ENCODE peak calls at places on chromosomes 2 and 18, in four cellular contexts. T, W, U and Z are unnamed samples.

GRCh38 chr2:173076557-173077345 is 1.1 kb downstream of the MAP3K20 start:
- DNase-seq in T (no peak), W (peak), U (peak), Z (peak)

GRCh38 chr2:217954971-217955740 is 47.6 kb downstream of the TNS1 start:
- DNase-seq in T (no peak), W (no peak), U (no peak), Z (no peak)

GRCh38 chr2:177909962-177910361 is 162.6 kb downstream of the PDE11A start:
- DNase-seq in T (no peak), W (no peak), U (no peak), Z (no peak)

GRCh38 chr2:80111185-80111584 is 193.4 kb downstream of the LRRTM1 start:
- DNase-seq in T (no peak), W (no peak), U (no peak), Z (no peak)

GRCh38 chr2:220653776-220654175 is 918.3 kb downstream of the EPHA4 start:
- DNase-seq in T (no peak), W (no peak), U (no peak), Z (no peak)

GRCh38 chr18:25349926-25350560 is 1.9 kb downstream of the ZNF521 start:
- DNase-seq in T (no peak), W (no peak), U (no peak), Z (no peak)

GRCh38 chr2:9653485-9654271 is 22.9 kb upstream of the YWHAQ start:
- DNase-seq in T (no peak), W (no peak), U (no peak), Z (no peak)

GRCh38 chr2:169775765-169776482 is 22.7 kb upstream of the SSB start:
- DNase-seq in T (no peak), W (no peak), U (peak), Z (no peak)

GRCh38 chr18:35289293-35290069 is 548 bp downstream of the ZSCAN30 start:
- DNase-seq in T (peak), W (no peak), U (peak), Z (no peak)

GRCh38 chr2:172953411-172953810 is 122.2 kb upstream of the MAP3K20 start:
- DNase-seq in T (no peak), W (no peak), U (no peak), Z (no peak)

GRCh38 chr2:96608459-96609455 is 29.4 kb downstream of the KANSL3 start:
- DNase-seq in T (no peak), W (peak), U (peak), Z (no peak)

GRCh38 chr2:171924170-171924942 is 2.1 kb downstream of the HAT1 start:
- DNase-seq in T (no peak), W (no peak), U (no peak), Z (no peak)

GRCh38 chr2:9463698-9464034 is 10.7 kb upstream of the IAH1 start:
- DNase-seq in T (peak), W (no peak), U (no peak), Z (no peak)

GRCh38 chr2:222451270-222451674 is 26.9 kb downstream of the SGPP2 start:
- DNase-seq in T (no peak), W (peak), U (no peak), Z (peak)

GRCh38 chr2:181466661-181467576 is 9.7 kb downstream of the ITGA4 start:
- DNase-seq in T (peak), W (no peak), U (peak), Z (no peak)

GRCh38 chr2:24352664-24353063 is 7.7 kb downstream of the ITSN2 start:
- DNase-seq in T (no peak), W (no peak), U (no peak), Z (no peak)

GRCh38 chr2:149921911-149922616 is 334.5 kb upstream of the MMADHC start:
- DNase-seq in T (no peak), W (no peak), U (no peak), Z (no peak)

GRCh38 chr2:227657204-227657845 is 9.3 kb upstream of the SCYGR5 start:
- DNase-seq in T (no peak), W (no peak), U (no peak), Z (no peak)

GRCh38 chr2:12504443-12504842 is 212.3 kb upstream of the TRIB2 start:
- DNase-seq in T (no peak), W (peak), U (peak), Z (no peak)

GRCh38 chr18:44474067-44474411 is 206.6 kb upstream of the SETBP1 start:
- DNase-seq in T (no peak), W (no peak), U (no peak), Z (no peak)

GRCh38 chr2:56754627-56755026 is 570.8 kb downstream of the CCDC85A start:
- DNase-seq in T (no peak), W (no peak), U (no peak), Z (no peak)

GRCh38 chr18:13725566-13726227 is 661 bp downstream of the FAM210A start:
- DNase-seq in T (peak), W (no peak), U (peak), Z (no peak)

GRCh38 chr2:43273477-43273876 is 47.1 kb upstream of the ZFP36L2 start:
- DNase-seq in T (no peak), W (no peak), U (no peak), Z (no peak)

GRCh38 chr2:191245046-191245868 is at the start of gene MYO1B:
- DNase-seq in T (no peak), W (no peak), U (peak), Z (peak)

GRCh38 chr2:40130251-40130994 is 321.5 kb downstream of the SLC8A1 start:
- DNase-seq in T (no peak), W (no peak), U (no peak), Z (no peak)

GRCh38 chr2:66283776-66284175 is 151.1 kb upstream of the MEIS1 start:
- DNase-seq in T (no peak), W (no peak), U (no peak), Z (no peak)

DNA sequence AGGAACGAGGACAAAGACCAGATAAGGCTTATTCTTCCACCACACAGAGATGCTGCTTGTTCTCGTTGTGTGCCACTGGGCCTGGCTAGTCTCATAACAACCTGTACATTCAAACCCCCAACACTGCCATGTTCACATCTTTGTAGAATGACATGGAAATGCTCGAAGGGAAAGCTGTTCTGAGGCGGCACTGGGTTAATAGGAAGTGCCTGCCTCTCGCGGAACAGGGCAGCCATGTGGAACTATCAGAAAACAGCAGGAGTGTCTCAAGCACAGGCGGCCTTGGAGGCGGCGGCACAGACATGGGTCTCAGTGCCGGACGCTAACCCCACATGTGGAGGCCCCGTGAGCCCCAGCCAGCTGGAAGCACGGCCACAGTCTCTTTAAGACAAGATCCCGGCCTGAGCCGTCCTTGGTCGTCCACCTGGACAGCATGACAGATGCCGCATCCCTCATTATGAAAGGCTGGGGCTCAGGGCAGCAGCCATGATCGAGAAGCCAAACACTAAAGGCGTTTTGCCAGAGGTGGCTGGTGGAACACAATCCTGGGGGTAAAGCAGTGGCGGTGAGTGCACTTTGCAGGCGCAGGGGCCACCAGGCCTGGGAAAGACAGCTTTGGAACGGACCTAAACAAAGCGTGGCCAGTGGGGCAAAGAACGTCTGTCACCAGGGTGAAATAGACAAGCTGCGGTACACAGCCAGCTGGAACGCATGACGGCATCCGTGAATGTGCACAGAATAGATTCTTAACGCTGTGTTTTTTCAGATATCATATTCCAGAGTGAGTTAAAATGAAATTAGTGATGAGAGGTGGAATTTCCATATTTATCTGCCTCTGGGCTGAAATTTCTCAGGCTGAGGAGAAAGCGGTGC is 161.0 kb downstream of the HDAC4 start:
- DNase-seq in T (no peak), W (no peak), U (no peak), Z (no peak)
- TF ChIP-seq POLR2AphosphoS5 in T (no peak), W (no peak), U (no peak), Z (no peak)

DNA sequence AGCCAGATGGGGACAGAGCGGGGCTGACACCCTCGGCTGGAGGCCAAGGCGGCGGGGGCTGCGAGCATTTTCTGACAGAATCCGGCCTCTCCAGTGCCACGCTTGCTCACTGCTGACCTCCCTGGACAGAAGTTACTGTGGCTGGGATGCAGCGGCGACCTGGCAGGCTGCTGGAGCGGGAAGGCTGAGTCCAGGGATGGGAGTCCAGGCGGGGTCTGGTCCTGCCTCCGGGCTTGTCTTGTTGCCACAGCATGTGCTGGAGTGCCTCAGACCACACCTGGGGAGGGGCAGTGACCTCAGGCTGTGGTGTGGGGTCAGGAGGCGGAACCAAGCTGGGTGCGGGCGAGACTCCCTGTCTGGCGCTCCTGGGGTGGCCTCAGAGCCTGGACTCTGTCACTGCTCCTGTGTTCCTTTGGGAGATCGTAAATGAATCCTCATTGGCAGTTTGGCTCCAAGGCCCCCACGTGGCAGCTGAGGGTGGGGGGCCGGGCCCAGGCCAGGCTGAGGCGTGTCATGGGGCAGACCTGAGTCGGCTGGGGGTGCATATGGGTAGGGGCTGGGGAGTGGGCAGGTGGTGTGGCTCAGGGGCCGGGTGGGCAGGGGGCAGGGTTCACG is 5.5 kb downstream of the BOK start:
- DNase-seq in T (no peak), W (no peak), U (no peak), Z (no peak)
- TF ChIP-seq SPI1 in T (no peak), W (no peak), U (no peak), Z (no peak)

DNA sequence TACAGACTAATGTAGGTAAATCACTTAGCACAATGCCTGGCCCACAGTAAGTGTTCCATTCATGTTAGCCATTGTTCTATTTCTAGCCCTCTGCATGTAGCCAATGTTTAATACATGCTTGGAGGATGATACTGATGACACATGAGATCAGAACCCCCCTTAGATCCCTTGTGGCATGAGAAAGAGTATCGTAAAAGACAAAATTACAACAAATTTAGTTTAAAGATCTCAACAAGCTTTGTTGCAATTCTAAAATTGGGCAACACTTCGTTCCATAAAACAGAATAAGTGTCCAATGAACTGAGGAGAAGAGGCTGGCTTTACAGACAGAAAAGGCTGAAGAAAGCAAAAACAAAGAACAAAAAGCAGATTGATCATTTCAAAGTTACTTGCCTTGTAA is 148.8 kb upstream of the SLC1A4 start:
- DNase-seq in T (peak), W (no peak), U (no peak), Z (no peak)
- TF ChIP-seq POLR2AphosphoS5 in T (no peak), W (no peak), U (no peak), Z (no peak)

GRCh38 chr2:97885841-97886240 is 109.9 kb downstream of the TMEM131 start:
- DNase-seq in T (no peak), W (no peak), U (no peak), Z (no peak)
- TF ChIP-seq SPI1 in T (no peak), W (no peak), U (no peak), Z (no peak)

DNA sequence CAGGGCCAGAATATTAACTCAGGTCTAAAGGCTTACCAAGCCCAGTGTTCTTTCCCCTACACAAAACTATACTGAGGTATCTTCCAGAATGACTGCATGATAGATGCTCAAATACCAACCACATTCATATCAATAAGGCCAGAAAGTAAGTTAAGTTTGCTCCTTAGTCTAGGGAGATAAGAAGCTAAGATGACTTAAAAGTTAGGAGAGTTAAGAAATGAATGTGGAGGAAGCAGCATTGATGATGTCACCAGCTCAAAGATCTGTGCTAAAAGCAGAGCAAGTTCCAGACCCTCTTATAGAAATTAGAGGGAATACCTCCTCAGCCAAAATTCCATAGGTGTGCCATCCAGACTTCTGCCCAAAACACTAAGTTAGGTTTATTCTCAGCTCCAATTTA is 6.1 kb downstream of the PPP4R1 start:
- DNase-seq in T (no peak), W (no peak), U (peak), Z (no peak)
- TF ChIP-seq POLR2AphosphoS5 in T (no peak), W (no peak), U (peak), Z (no peak)

GRCh38 chr2:17786727-17787126 is 29.5 kb upstream of the MSGN1 start:
- DNase-seq in T (no peak), W (no peak), U (no peak), Z (no peak)
- TF ChIP-seq SPI1 in T (no peak), W (no peak), U (no peak), Z (no peak)